ENCODE peak calls at places on chromosomes 12 and 14, in seven cellular contexts. M is lower leg skin; D is fibroblast of the conjunctiva; F is islet precursor cell; S is cortex of kidney; V is NCI-H774; E is activated CD8-positive, alpha-beta memory T cell treated with anti-CD3 and anti-CD28 coated beads for 24 hours. P is an unnamed sample.

GRCh38 chr12:57370696-57371095 is 60.1 kb downstream of the R3HDM2 start:
- DNase-seq in M (no peak), D (peak), F (no peak), S (no peak), V (no peak), E (no peak), P (no peak)

GRCh38 chr14:62409909-62410308 is 635.3 kb downstream of the KCNH5 start:
- DNase-seq in M (no peak), D (peak), F (no peak), S (no peak), V (no peak), E (no peak), P (no peak)

GRCh38 chr12:120093592-120094355 is 22.8 kb downstream of the RAB35 start:
- DNase-seq in M (no peak), D (no peak), F (peak), S (no peak), V (no peak), E (no peak), P (no peak)

GRCh38 chr14:36662543-36663403 is 1.1 kb downstream of the PAX9 start:
- DNase-seq in M (no peak), D (no peak), F (peak), S (no peak), V (no peak), E (no peak), P (no peak)

GRCh38 chr14:105526781-105527380 is 498 bp downstream of the TMEM121 start:
- DNase-seq in M (peak), D (no peak), F (no peak), S (no peak), V (no peak), E (no peak), P (no peak)

GRCh38 chr14:106586098-106586704 is 1059.8 kb downstream of the TMEM121 start:
- DNase-seq in M (no peak), D (no peak), F (no peak), S (no peak), V (peak), E (peak), P (no peak)

GRCh38 chr12:70197362-70197744 is 45.9 kb upstream of the CNOT2 start:
- DNase-seq in M (no peak), D (peak), F (no peak), S (no peak), V (no peak), E (no peak), P (no peak)

GRCh38 chr12:131616316-131617098 is 94.4 kb upstream of the SFSWAP start:
- DNase-seq in M (no peak), D (no peak), F (no peak), S (no peak), V (no peak), E (no peak), P (no peak)

GRCh38 chr14:89954045-89955021 is at the start of gene EFCAB11:
- DNase-seq in M (peak), D (peak), F (peak), S (peak), V (peak), E (peak), P (peak)

GRCh38 chr14:83909507-83909906 is 1620.4 kb upstream of the FLRT2 start:
- DNase-seq in M (no peak), D (no peak), F (no peak), S (no peak), V (no peak), E (no peak), P (no peak)

GRCh38 chr12:132603240-132604107 is 6.9 kb downstream of the LRCOL1 start:
- DNase-seq in M (no peak), D (no peak), F (no peak), S (no peak), V (no peak), E (no peak), P (no peak)

GRCh38 chr14:69695664-69696527 is 71.0 kb upstream of the SRSF5 start:
- DNase-seq in M (peak), D (peak), F (peak), S (no peak), V (peak), E (no peak), P (no peak)

GRCh38 chr14:66568220-66568619 is 60.3 kb downstream of the GPHN start:
- DNase-seq in M (no peak), D (no peak), F (no peak), S (no peak), V (no peak), E (no peak), P (no peak)

GRCh38 chr14:51087024-51087423 is 7.9 kb downstream of the TRIM9 start:
- DNase-seq in M (no peak), D (no peak), F (peak), S (no peak), V (no peak), E (no peak), P (no peak)

GRCh38 chr12:51922762-51923505 is 15.6 kb downstream of the ACVRL1 start:
- DNase-seq in M (peak), D (peak), F (no peak), S (no peak), V (no peak), E (no peak), P (no peak)

GRCh38 chr14:105537580-105538474 is 11.4 kb downstream of the TMEM121 start:
- DNase-seq in M (no peak), D (no peak), F (peak), S (no peak), V (peak), E (peak), P (peak)

GRCh38 chr14:85131523-85131922 is 398.4 kb upstream of the FLRT2 start:
- DNase-seq in M (no peak), D (no peak), F (peak), S (no peak), V (no peak), E (no peak), P (no peak)

GRCh38 chr14:65961004-65961403 is 525.2 kb upstream of the CCDC196 start:
- DNase-seq in M (peak), D (peak), F (peak), S (no peak), V (no peak), E (peak), P (no peak)

GRCh38 chr12:90575995-90576394 is 379.0 kb downstream of the CCER1 start:
- DNase-seq in M (no peak), D (no peak), F (no peak), S (no peak), V (no peak), E (no peak), P (no peak)

GRCh38 chr12:49683604-49684309 is 23.4 kb downstream of the FMNL3 start:
- DNase-seq in M (no peak), D (no peak), F (no peak), S (no peak), V (no peak), E (no peak), P (no peak)

GRCh38 chr12:79331870-79332269 is 358.9 kb downstream of the PAWR start:
- DNase-seq in M (no peak), D (no peak), F (no peak), S (no peak), V (no peak), E (no peak), P (no peak)

GRCh38 chr12:78698747-78699146 is 165.8 kb upstream of the SYT1 start:
- DNase-seq in M (no peak), D (no peak), F (no peak), S (no peak), V (no peak), E (no peak), P (no peak)

GRCh38 chr12:79557690-79558315 is 133.0 kb downstream of the PAWR start:
- DNase-seq in M (no peak), D (no peak), F (no peak), S (no peak), V (no peak), E (no peak), P (no peak)

GRCh38 chr12:91989143-91989542 is 156.5 kb downstream of the BTG1 start:
- DNase-seq in M (no peak), D (no peak), F (no peak), S (no peak), V (no peak), E (no peak), P (no peak)

GRCh38 chr14:63717704-63718103 is 10.2 kb downstream of the SGPP1 start:
- DNase-seq in M (no peak), D (no peak), F (no peak), S (no peak), V (no peak), E (no peak), P (no peak)

GRCh38 chr12:60093428-60093827 is 497.6 kb downstream of the SLC16A7 start:
- DNase-seq in M (no peak), D (no peak), F (no peak), S (no peak), V (no peak), E (no peak), P (no peak)

GRCh38 chr14:75440733-75441474 is 13.1 kb downstream of the JDP2 start:
- DNase-seq in M (no peak), D (peak), F (peak), S (no peak), V (no peak), E (no peak), P (no peak)

GRCh38 chr12:53939141-53940108 is 794 bp downstream of the HOXC13 start:
- DNase-seq in M (peak), D (no peak), F (peak), S (no peak), V (no peak), E (no peak), P (peak)

GRCh38 chr12:71710276-71711125 is 24.6 kb downstream of the TMEM19 start:
- DNase-seq in M (no peak), D (peak), F (peak), S (no peak), V (no peak), E (no peak), P (no peak)

GRCh38 chr12:121792607-121793500 is 634 bp downstream of the RHOF start:
- DNase-seq in M (no peak), D (no peak), F (peak), S (no peak), V (no peak), E (peak), P (no peak)

GRCh38 chr14:83133986-83134664 is 1600.5 kb upstream of the SEL1L start:
- DNase-seq in M (no peak), D (no peak), F (no peak), S (no peak), V (no peak), E (no peak), P (no peak)